ENCODE peak calls at places on chromosome 3, in nine cellular contexts. G is epithelial cell of esophagus; Z is nucleus accumbens; L is heart left ventricle; T is foreskin keratinocyte; U is stimulated activated CD8-positive, alpha-beta memory T cell treated with anti-CD3 and anti-CD28 coated beads, Interleukin-7, amount 100 ng/mL, for 24 hours; J is NAMALWA; H is central memory CD4-positive, alpha-beta T cell; B is GM03348. V is an unnamed sample.
A peak's percentile ranks its signal among the peaks of the same experiment; 100 is the strongest.

GRCh38 chr3:126083511-126083912 is 412 bp downstream of the SLC41A3 start:
- DNase-seq in G (peak; percentile 56), Z (peak; percentile 67), L (no peak), T (peak; percentile 18), U (peak; percentile 17), J (peak; percentile 61), H (peak; percentile 19), B (peak; percentile 69), V (peak; percentile 30)

GRCh38 chr3:171811913-171812321 is 1.6 kb upstream of the PLD1 start:
- DNase-seq in G (peak; percentile 79), Z (no peak), L (no peak), T (peak; percentile 68), U (no peak), J (no peak), H (no peak), B (no peak), V (no peak)

GRCh38 chr3:5022966-5023776 is 43.9 kb downstream of the BHLHE40 start:
- DNase-seq in G (peak; percentile 100), Z (no peak), L (no peak), T (peak; percentile 100), U (no peak), J (no peak), H (no peak), B (peak; percentile 90), V (no peak)

GRCh38 chr3:194140520-194141414 is 4.8 kb downstream of the HES1 start:
- DNase-seq in G (peak; percentile 54), Z (peak; percentile 61), L (peak; percentile 83), T (no peak), U (no peak), J (no peak), H (no peak), B (peak; percentile 56), V (peak; percentile 49)

GRCh38 chr3:185824051-185824466 is 783 bp downstream of the IGF2BP2 start:
- DNase-seq in G (no peak), Z (no peak), L (no peak), T (no peak), U (no peak), J (peak; percentile 20), H (no peak), B (peak; percentile 35), V (peak; percentile 5)

GRCh38 chr3:32522682-32523081 is 20.0 kb upstream of the CMTM6 start:
- DNase-seq in G (peak; percentile 25), Z (no peak), L (no peak), T (no peak), U (no peak), J (no peak), H (no peak), B (no peak), V (no peak)

GRCh38 chr3:124137264-124137663 is 145.3 kb upstream of the ROPN1 start:
- DNase-seq in G (no peak), Z (no peak), L (no peak), T (no peak), U (no peak), J (no peak), H (no peak), B (no peak), V (no peak)

GRCh38 chr3:170044795-170045244 is 7.0 kb downstream of the GPR160 start:
- DNase-seq in G (no peak), Z (no peak), L (no peak), T (no peak), U (no peak), J (peak; percentile 85), H (no peak), B (no peak), V (peak; percentile 33)

V was measured in memory B cell.